ENCODE peak calls at places on chromosomes 4 and X, in eight cellular contexts. E is fibroblast of lung, K is mammary epithelial cell, D is neural progenitor cell, U is keratinocyte, X is HCT116, M is astrocyte, W is PC-3. L is an unnamed sample.

GRCh38 chrX:48948589-48948988 is 8.8 kb downstream of the OTUD5 start:
- DNase-seq in E (no peak), K (no peak), D (no peak), U (no peak), X (no peak), M (no peak), W (no peak), L (no peak)

GRCh38 chrX:63657821-63658220 is 127.2 kb downstream of the ARHGEF9 start:
- DNase-seq in E (peak; percentile 66), K (peak; percentile 6), D (no peak), U (no peak), X (peak; percentile 0), M (peak; percentile 84), W (peak; percentile 6), L (no peak)

GRCh38 chr4:8738471-8738931 is 133.1 kb downstream of the HMX1 start:
- DNase-seq in E (no peak), K (no peak), D (no peak), U (no peak), X (no peak), M (no peak), W (no peak), L (no peak)

GRCh38 chrX:15315509-15315908 is at the start of gene ASB11:
- DNase-seq in E (no peak), K (no peak), D (no peak), U (no peak), X (no peak), M (no peak), W (no peak), L (no peak)

GRCh38 chr4:70709551-70710080 is 12.1 kb upstream of the RUFY3 start:
- DNase-seq in E (no peak), K (no peak), D (peak; percentile 76), U (no peak), X (no peak), M (peak; percentile 55), W (peak; percentile 73), L (no peak)

GRCh38 chr4:48906283-48907173 is at the start of gene OCIAD2:
- DNase-seq in E (peak; percentile 39), K (peak; percentile 57), D (peak; percentile 85), U (no peak), X (peak; percentile 55), M (peak; percentile 49), W (peak; percentile 66), L (no peak)

GRCh38 chr4:87633239-87633638 is 16.8 kb upstream of the DMP1 start:
- DNase-seq in E (peak; percentile 67), K (no peak), D (no peak), U (no peak), X (no peak), M (peak; percentile 44), W (no peak), L (peak; percentile 94)

GRCh38 chr4:48268956-48269860 is at the start of gene TEC:
- DNase-seq in E (peak; percentile 49), K (no peak), D (peak; percentile 56), U (no peak), X (peak; percentile 48), M (no peak), W (peak; percentile 50), L (no peak)

GRCh38 chrX:64334467-64334866 is 60.8 kb downstream of the MTMR8 start:
- DNase-seq in E (no peak), K (no peak), D (peak; percentile 31), U (no peak), X (no peak), M (no peak), W (no peak), L (no peak)

GRCh38 chrX:68833855-68834331 is 5.1 kb downstream of the EFNB1 start:
- DNase-seq in E (no peak), K (peak; percentile 71), D (no peak), U (no peak), X (no peak), M (no peak), W (peak; percentile 52), L (no peak)

GRCh38 chr4:185797018-185797417 is 15.0 kb downstream of the SORBS2 start:
- DNase-seq in E (no peak), K (no peak), D (no peak), U (no peak), X (no peak), M (no peak), W (no peak), L (no peak)

GRCh38 chr4:185796176-185796575 is 15.8 kb downstream of the SORBS2 start:
- DNase-seq in E (no peak), K (no peak), D (no peak), U (no peak), X (no peak), M (no peak), W (no peak), L (no peak)

GRCh38 chr4:185793716-185794115 is 18.3 kb downstream of the SORBS2 start:
- DNase-seq in E (no peak), K (no peak), D (no peak), U (no peak), X (no peak), M (no peak), W (no peak), L (no peak)

GRCh38 chr4:185794637-185795036 is 17.4 kb downstream of the SORBS2 start:
- DNase-seq in E (no peak), K (no peak), D (no peak), U (no peak), X (no peak), M (no peak), W (no peak), L (no peak)

DNA sequence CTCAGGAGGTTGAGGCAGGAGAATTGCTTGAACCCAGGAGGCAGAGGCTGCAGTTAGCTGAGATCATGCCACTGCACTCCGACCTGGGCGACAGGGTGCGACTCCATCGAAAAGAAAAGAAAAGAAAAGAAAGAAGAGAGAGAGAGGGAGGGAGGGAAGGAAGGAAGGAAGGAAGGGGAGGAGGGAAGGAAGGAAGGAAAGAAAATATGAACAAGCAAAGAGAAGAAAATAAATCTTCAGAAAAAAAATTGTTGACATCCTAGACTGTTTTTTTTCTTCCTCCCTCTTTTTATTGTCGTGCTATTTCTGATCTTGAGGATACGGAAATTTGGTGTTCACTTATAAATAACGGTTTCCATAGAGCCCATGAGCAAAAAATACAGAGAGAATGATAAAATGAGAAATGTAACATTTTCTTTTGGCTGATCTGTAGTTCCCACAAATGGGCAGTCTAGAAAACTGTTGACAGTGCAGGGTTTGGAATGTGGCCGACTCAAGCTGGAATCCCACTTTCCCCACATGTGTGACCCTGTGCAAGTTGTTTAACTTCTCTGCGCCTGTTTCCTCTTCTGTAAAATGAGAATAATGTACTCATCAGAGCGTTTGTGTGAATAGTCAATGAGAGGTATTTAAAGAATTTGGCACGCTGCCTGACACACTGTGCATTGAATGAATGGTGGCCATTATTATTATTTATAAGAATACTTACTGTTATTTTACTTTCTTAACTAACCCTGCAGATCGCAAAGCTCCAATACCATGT is 19.4 kb downstream of the SORBS2 start:
- DNase-seq in E (peak; percentile 87), K (peak; percentile 85), D (peak; percentile 15), U (no peak), X (no peak), M (peak; percentile 98), W (peak; percentile 85), L (no peak)
- H3K9ac ChIP-seq in E (no peak overlapping the region), K (no peak overlapping the region), D (no peak overlapping the region), U (no peak overlapping the region), X (no peak overlapping the region), M (peak overlapping the region; percentile 59), W (no peak overlapping the region), L (no peak overlapping the region)

GRCh38 chr4:148026022-148026421 is 294.1 kb downstream of the ARHGAP10 start:
- DNase-seq in E (peak; percentile 80), K (peak; percentile 26), D (no peak), U (no peak), X (no peak), M (peak; percentile 96), W (no peak), L (no peak)
- H3K4me3 ChIP-seq in E (no peak overlapping the region), K (no peak overlapping the region), D (no peak overlapping the region), U (no peak overlapping the region), X (no peak overlapping the region), M (no peak overlapping the region), W (no peak overlapping the region), L (no peak overlapping the region)

GRCh38 chr4:76426272-76426671 is 5.3 kb upstream of the CCDC158 start:
- DNase-seq in E (no peak), K (peak; percentile 20), D (no peak), U (no peak), X (no peak), M (no peak), W (peak; percentile 22), L (no peak)

GRCh38 chr4:76420311-76420710 is 630 bp downstream of the CCDC158 start:
- DNase-seq in E (peak; percentile 1), K (no peak), D (no peak), U (no peak), X (no peak), M (no peak), W (no peak), L (no peak)

GRCh38 chr4:76420901-76421581 is at the start of gene CCDC158:
- DNase-seq in E (peak; percentile 4), K (no peak), D (no peak), U (no peak), X (no peak), M (no peak), W (no peak), L (no peak)
- TF ChIP-seq EZH2 in E (no peak), K (no peak), D (no peak), U (no peak), X (no peak), M (peak; percentile 34), W (no peak), L (no peak)

GRCh38 chr4:88655226-88655625 is 42.4 kb downstream of the NAP1L5 start:
- DNase-seq in E (no peak), K (no peak), D (no peak), U (no peak), X (no peak), M (no peak), W (no peak), L (no peak)

GRCh38 chr4:88660446-88661294 is 37.0 kb downstream of the NAP1L5 start:
- DNase-seq in E (peak; percentile 52), K (peak; percentile 32), D (no peak), U (no peak), X (no peak), M (peak; percentile 51), W (peak; percentile 22), L (no peak)

GRCh38 chr4:88659890-88660208 is 37.8 kb downstream of the NAP1L5 start:
- DNase-seq in E (no peak), K (no peak), D (no peak), U (no peak), X (no peak), M (no peak), W (no peak), L (no peak)

GRCh38 chr4:88661724-88662123 is 35.9 kb downstream of the NAP1L5 start:
- DNase-seq in E (peak; percentile 86), K (peak; percentile 81), D (no peak), U (no peak), X (no peak), M (peak; percentile 83), W (peak; percentile 81), L (no peak)

DNA sequence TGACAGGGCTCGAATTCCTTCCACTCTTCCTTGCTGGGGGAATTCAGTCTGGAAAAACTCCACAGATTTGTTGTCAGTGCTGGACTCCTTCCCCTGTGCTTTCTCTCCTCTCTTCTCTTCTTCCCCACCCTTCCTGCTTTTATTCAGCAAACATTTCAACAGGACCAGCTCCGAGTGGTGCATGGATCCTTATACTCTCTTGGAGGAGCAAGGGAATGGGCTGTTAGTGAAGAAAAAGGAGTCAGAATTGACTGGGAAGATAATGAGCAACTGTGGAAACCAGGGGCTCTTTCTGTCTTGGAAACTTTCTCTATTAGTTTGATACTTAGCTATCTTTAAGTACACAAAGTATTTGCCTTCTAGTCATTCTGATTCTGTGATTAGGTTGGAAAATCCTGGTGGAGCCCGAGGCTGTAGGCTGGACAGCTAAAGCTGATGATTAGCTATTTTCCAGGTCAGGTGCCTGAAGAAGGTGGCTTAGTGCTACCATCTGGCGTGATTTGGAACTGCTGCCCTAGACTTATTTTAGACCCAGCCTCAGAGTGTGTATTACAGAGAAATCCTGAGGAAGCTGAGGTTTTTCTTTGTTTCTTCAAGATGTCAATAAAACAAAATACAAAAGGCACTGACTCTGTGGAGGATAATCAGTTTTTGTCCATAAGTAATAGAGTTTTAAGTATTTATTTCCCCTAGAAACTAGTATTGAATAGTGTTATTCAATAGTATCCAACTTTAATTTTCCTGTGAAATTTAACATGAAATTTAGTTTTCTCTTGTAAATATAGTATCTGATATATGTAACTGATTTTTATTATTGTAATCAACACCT is 38.4 kb downstream of the NAP1L5 start:
- DNase-seq in E (peak; percentile 81), K (peak; percentile 82), D (peak; percentile 71), U (peak; percentile 41), X (peak; percentile 35), M (peak; percentile 62), W (peak; percentile 77), L (no peak)
- H3K9ac ChIP-seq in E (no peak overlapping the region), K (peak overlapping the region; percentile 42), D (no peak overlapping the region), U (peak overlapping the region; percentile 57), X (no peak overlapping the region), M (peak overlapping the region; percentile 32), W (peak overlapping the region; percentile 68), L (no peak overlapping the region)